ENCODE peak calls at places on chromosomes 11 and 22, in seven cellular contexts. One of them, this sample, is unnamed.

GRCh38 chr11:113553905-113554304 is 78.7 kb upstream of the DRD2 start:
- DNase-seq in RWPE1: no peak
- DNase-seq in RWPE2: no peak
- DNase-seq in CD4-positive, alpha-beta T cell: no peak
- DNase-seq in endothelial cell: peak; percentile 18
- DNase-seq in tibial artery: no peak
- DNase-seq in AG09309: no peak
- DNase-seq in this sample: no peak

GRCh38 chr11:7512525-7513209 is 1.1 kb upstream of the PPFIBP2 start:
- DNase-seq in AG09309: peak; percentile 33
- DNase-seq in RWPE1: no peak
- DNase-seq in RWPE2: no peak
- DNase-seq in endothelial cell: peak; percentile 14
- DNase-seq in tibial artery: peak; percentile 94
- DNase-seq in CD4-positive, alpha-beta T cell: no peak
- DNase-seq in this sample: peak; percentile 82

GRCh38 chr11:32698579-32698978 is 95.9 kb downstream of the CCDC73 start:
- DNase-seq in RWPE2: no peak
- DNase-seq in CD4-positive, alpha-beta T cell: no peak
- DNase-seq in RWPE1: no peak
- DNase-seq in endothelial cell: no peak
- DNase-seq in tibial artery: no peak
- DNase-seq in AG09309: no peak
- DNase-seq in this sample: no peak

GRCh38 chr22:19597399-19597735 is 73.2 kb upstream of the CLDN5 start:
- DNase-seq in AG09309: no peak
- DNase-seq in RWPE2: no peak
- DNase-seq in CD4-positive, alpha-beta T cell: peak; percentile 43
- DNase-seq in tibial artery: no peak
- DNase-seq in endothelial cell: no peak
- DNase-seq in RWPE1: no peak
- DNase-seq in this sample: no peak

GRCh38 chr11:93054279-93054678 is 84.8 kb downstream of the MTNR1B start:
- DNase-seq in endothelial cell: no peak
- DNase-seq in AG09309: no peak
- DNase-seq in tibial artery: no peak
- DNase-seq in RWPE1: peak; percentile 12
- DNase-seq in CD4-positive, alpha-beta T cell: no peak
- DNase-seq in RWPE2: no peak
- DNase-seq in this sample: no peak

GRCh38 chr11:100932474-100933100 is 197.0 kb downstream of the PGR start:
- DNase-seq in RWPE1: peak; percentile 12
- DNase-seq in RWPE2: no peak
- DNase-seq in AG09309: no peak
- DNase-seq in endothelial cell: no peak
- DNase-seq in tibial artery: no peak
- DNase-seq in CD4-positive, alpha-beta T cell: no peak
- DNase-seq in this sample: no peak

GRCh38 chr11:111736191-111736590 is 30.0 kb downstream of the PPP2R1B start:
- DNase-seq in endothelial cell: no peak
- DNase-seq in RWPE2: no peak
- DNase-seq in RWPE1: no peak
- DNase-seq in tibial artery: no peak
- DNase-seq in CD4-positive, alpha-beta T cell: no peak
- DNase-seq in AG09309: peak; percentile 39
- DNase-seq in this sample: peak; percentile 11

GRCh38 chr11:46238967-46239800 is 38.3 kb upstream of the CREB3L1 start:
- DNase-seq in RWPE2: peak; percentile 81
- DNase-seq in endothelial cell: peak; percentile 96
- DNase-seq in tibial artery: peak; percentile 90
- DNase-seq in RWPE1: peak; percentile 83
- DNase-seq in CD4-positive, alpha-beta T cell: peak; percentile 76
- DNase-seq in AG09309: peak; percentile 38
- DNase-seq in this sample: peak; percentile 71

GRCh38 chr11:111148116-111148515 is 97.4 kb upstream of the POU2AF2 start:
- DNase-seq in CD4-positive, alpha-beta T cell: no peak
- DNase-seq in AG09309: no peak
- DNase-seq in endothelial cell: no peak
- DNase-seq in RWPE2: no peak
- DNase-seq in RWPE1: no peak
- DNase-seq in tibial artery: no peak
- DNase-seq in this sample: no peak

GRCh38 chr11:118910309-118911112 is 15.2 kb downstream of the BCL9L start:
- DNase-seq in RWPE1: peak; percentile 77
- DNase-seq in tibial artery: peak; percentile 92
- DNase-seq in RWPE2: peak; percentile 90
- DNase-seq in CD4-positive, alpha-beta T cell: peak; percentile 60
- DNase-seq in endothelial cell: peak; percentile 67
- DNase-seq in AG09309: peak; percentile 91
- DNase-seq in this sample: peak; percentile 72

GRCh38 chr11:100861221-100861620 is 174.1 kb downstream of the ARHGAP42 start:
- DNase-seq in RWPE2: no peak
- DNase-seq in endothelial cell: no peak
- DNase-seq in CD4-positive, alpha-beta T cell: no peak
- DNase-seq in RWPE1: no peak
- DNase-seq in tibial artery: no peak
- DNase-seq in AG09309: no peak
- DNase-seq in this sample: no peak

GRCh38 chr22:32788884-32789624 is 12.5 kb upstream of the TIMP3 start:
- DNase-seq in endothelial cell: no peak
- DNase-seq in RWPE1: no peak
- DNase-seq in CD4-positive, alpha-beta T cell: no peak
- DNase-seq in RWPE2: no peak
- DNase-seq in AG09309: no peak
- DNase-seq in tibial artery: peak; percentile 71
- DNase-seq in this sample: no peak

GRCh38 chr11:68569357-68569756 is 108.8 kb downstream of the PPP6R3 start:
- DNase-seq in RWPE1: no peak
- DNase-seq in RWPE2: no peak
- DNase-seq in AG09309: no peak
- DNase-seq in tibial artery: no peak
- DNase-seq in endothelial cell: no peak
- DNase-seq in CD4-positive, alpha-beta T cell: no peak
- DNase-seq in this sample: no peak

GRCh38 chr11:36142439-36142838 is 146.8 kb downstream of the COMMD9 start:
- DNase-seq in CD4-positive, alpha-beta T cell: no peak
- DNase-seq in AG09309: no peak
- DNase-seq in RWPE1: no peak
- DNase-seq in tibial artery: no peak
- DNase-seq in RWPE2: no peak
- DNase-seq in endothelial cell: no peak
- DNase-seq in this sample: no peak

GRCh38 chr22:37999640-38000272 is 15.4 kb upstream of the SOX10 start:
- DNase-seq in RWPE2: peak; percentile 88
- DNase-seq in AG09309: no peak
- DNase-seq in RWPE1: peak; percentile 91
- DNase-seq in tibial artery: no peak
- DNase-seq in endothelial cell: no peak
- DNase-seq in CD4-positive, alpha-beta T cell: no peak
- DNase-seq in this sample: peak; percentile 95

GRCh38 chr11:10041337-10041736 is 252.7 kb downstream of the SBF2 start:
- DNase-seq in RWPE1: no peak
- DNase-seq in CD4-positive, alpha-beta T cell: no peak
- DNase-seq in tibial artery: no peak
- DNase-seq in endothelial cell: no peak
- DNase-seq in RWPE2: no peak
- DNase-seq in AG09309: no peak
- DNase-seq in this sample: no peak

GRCh38 chr11:57402188-57403066 is 12.0 kb upstream of the PRG2 start:
- DNase-seq in endothelial cell: no peak
- DNase-seq in CD4-positive, alpha-beta T cell: no peak
- DNase-seq in RWPE2: no peak
- DNase-seq in RWPE1: peak; percentile 47
- DNase-seq in AG09309: no peak
- DNase-seq in tibial artery: no peak
- DNase-seq in this sample: no peak

GRCh38 chr11:61294717-61295595 is at the start of gene VWCE:
- DNase-seq in endothelial cell: peak; percentile 80
- DNase-seq in RWPE2: no peak
- DNase-seq in CD4-positive, alpha-beta T cell: peak; percentile 49
- DNase-seq in AG09309: no peak
- DNase-seq in RWPE1: peak; percentile 45
- DNase-seq in tibial artery: peak; percentile 73
- DNase-seq in this sample: no peak

GRCh38 chr11:111393585-111393984 is 14.5 kb upstream of the POU2AF1 start:
- DNase-seq in endothelial cell: no peak
- DNase-seq in AG09309: no peak
- DNase-seq in CD4-positive, alpha-beta T cell: no peak
- DNase-seq in RWPE2: no peak
- DNase-seq in tibial artery: no peak
- DNase-seq in RWPE1: no peak
- DNase-seq in this sample: no peak

GRCh38 chr22:46918197-46918596 is 155.7 kb downstream of the TBC1D22A start:
- DNase-seq in AG09309: no peak
- DNase-seq in RWPE1: no peak
- DNase-seq in RWPE2: no peak
- DNase-seq in endothelial cell: no peak
- DNase-seq in tibial artery: no peak
- DNase-seq in CD4-positive, alpha-beta T cell: no peak
- DNase-seq in this sample: no peak

GRCh38 chr22:35596821-35597220 is 20.3 kb downstream of the MB start:
- DNase-seq in RWPE2: no peak
- DNase-seq in tibial artery: no peak
- DNase-seq in endothelial cell: no peak
- DNase-seq in CD4-positive, alpha-beta T cell: no peak
- DNase-seq in AG09309: no peak
- DNase-seq in RWPE1: no peak
- DNase-seq in this sample: peak; percentile 92

GRCh38 chr22:42644422-42645340 is 4.3 kb upstream of the ATP5MGL start:
- DNase-seq in CD4-positive, alpha-beta T cell: no peak
- DNase-seq in tibial artery: peak; percentile 88
- DNase-seq in RWPE2: no peak
- DNase-seq in RWPE1: no peak
- DNase-seq in endothelial cell: no peak
- DNase-seq in AG09309: no peak
- DNase-seq in this sample: no peak

GRCh38 chr22:33034753-33035152 is 23.4 kb downstream of the SYN3 start:
- DNase-seq in CD4-positive, alpha-beta T cell: no peak
- DNase-seq in AG09309: no peak
- DNase-seq in endothelial cell: no peak
- DNase-seq in RWPE1: no peak
- DNase-seq in tibial artery: no peak
- DNase-seq in RWPE2: no peak
- DNase-seq in this sample: no peak

DNA sequence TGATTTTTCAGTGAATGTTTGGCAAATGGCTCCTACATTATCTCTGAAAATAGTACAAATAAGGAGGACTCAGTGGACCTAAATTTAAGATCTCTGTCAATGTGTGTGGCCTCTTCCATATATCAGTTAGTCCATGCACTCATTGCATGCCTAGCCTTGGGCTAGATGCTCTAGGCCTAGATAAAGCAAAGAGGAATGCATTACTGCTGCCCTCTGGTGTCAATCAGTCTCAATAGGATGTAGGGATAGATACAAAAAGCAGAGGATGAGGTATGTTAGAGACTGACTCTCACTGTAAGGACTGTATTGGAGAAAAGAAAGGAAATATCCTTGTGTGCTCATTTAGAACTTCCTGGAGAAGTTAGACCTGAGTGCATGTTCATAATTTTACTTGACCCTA is 42.0 kb downstream of the MS4A2 start:
- DNase-seq in tibial artery: no peak
- DNase-seq in CD4-positive, alpha-beta T cell: no peak
- DNase-seq in AG09309: no peak
- DNase-seq in RWPE2: no peak
- DNase-seq in endothelial cell: peak; percentile 44
- DNase-seq in RWPE1: peak; percentile 35
- DNase-seq in this sample: no peak
- TF ChIP-seq CTCF in tibial artery: no peak
- TF ChIP-seq CTCF in CD4-positive, alpha-beta T cell: peak; percentile 22
- TF ChIP-seq CTCF in AG09309: peak; percentile 5
- TF ChIP-seq CTCF in RWPE2: peak; percentile 76
- TF ChIP-seq CTCF in endothelial cell: peak; percentile 19
- TF ChIP-seq CTCF in RWPE1: peak; percentile 17
- TF ChIP-seq CTCF in this sample: no peak

DNA sequence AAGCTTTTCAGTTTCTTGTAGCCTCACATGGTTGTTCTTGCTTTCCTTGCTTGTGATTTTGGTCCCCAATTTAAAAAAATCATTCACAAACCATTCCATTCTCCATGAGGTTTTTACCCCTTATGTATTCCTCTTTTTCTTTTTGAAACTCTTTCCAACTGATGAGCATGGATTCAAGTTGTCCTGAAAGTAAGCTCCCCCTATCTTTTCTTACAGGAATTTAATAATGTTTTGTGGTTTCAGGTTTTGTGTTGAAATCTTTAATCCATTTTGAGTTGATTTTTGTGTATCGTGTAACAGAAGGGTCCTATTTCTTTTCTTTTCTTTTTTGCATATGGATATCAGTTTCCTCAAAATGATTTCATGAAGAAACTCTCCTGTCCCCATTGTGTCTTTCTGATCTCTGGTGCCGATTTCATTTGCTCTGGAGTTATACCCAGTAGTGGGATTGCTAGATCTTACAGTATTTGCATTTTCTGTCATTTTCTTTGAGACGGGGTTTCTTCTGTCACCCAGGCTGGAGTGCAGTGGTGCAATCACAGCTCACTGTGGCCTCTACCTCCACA is 58.5 kb downstream of the LRRC74B start:
- DNase-seq in RWPE1: no peak
- DNase-seq in tibial artery: no peak
- DNase-seq in CD4-positive, alpha-beta T cell: no peak
- DNase-seq in endothelial cell: no peak
- DNase-seq in RWPE2: no peak
- DNase-seq in AG09309: no peak
- DNase-seq in this sample: no peak
- TF ChIP-seq CTCF in RWPE1: no peak
- TF ChIP-seq CTCF in tibial artery: no peak
- TF ChIP-seq CTCF in CD4-positive, alpha-beta T cell: no peak
- TF ChIP-seq CTCF in endothelial cell: no peak
- TF ChIP-seq CTCF in RWPE2: no peak
- TF ChIP-seq CTCF in AG09309: no peak
- TF ChIP-seq CTCF in this sample: no peak

GRCh38 chr11:65180877-65181568 is 705 bp upstream of the CAPN1 start:
- DNase-seq in CD4-positive, alpha-beta T cell: peak; percentile 45
- DNase-seq in RWPE1: peak; percentile 65
- DNase-seq in AG09309: no peak
- DNase-seq in tibial artery: peak; percentile 75
- DNase-seq in RWPE2: no peak
- DNase-seq in endothelial cell: peak; percentile 83
- DNase-seq in this sample: peak; percentile 27
- TF ChIP-seq CTCF in CD4-positive, alpha-beta T cell: peak; percentile 65
- TF ChIP-seq CTCF in RWPE1: peak; percentile 75
- TF ChIP-seq CTCF in AG09309: peak; percentile 45
- TF ChIP-seq CTCF in tibial artery: peak; percentile 53
- TF ChIP-seq CTCF in RWPE2: peak; percentile 74
- TF ChIP-seq CTCF in endothelial cell: peak; percentile 85
- TF ChIP-seq CTCF in this sample: peak; percentile 75

GRCh38 chr11:91263698-91264097 is 960.9 kb upstream of the FAT3 start:
- DNase-seq in CD4-positive, alpha-beta T cell: no peak
- DNase-seq in AG09309: no peak
- DNase-seq in endothelial cell: no peak
- DNase-seq in tibial artery: no peak
- DNase-seq in RWPE1: no peak
- DNase-seq in RWPE2: no peak
- DNase-seq in this sample: no peak

GRCh38 chr11:91257593-91258170 is 966.9 kb upstream of the FAT3 start:
- DNase-seq in tibial artery: no peak
- DNase-seq in RWPE1: no peak
- DNase-seq in AG09309: no peak
- DNase-seq in endothelial cell: no peak
- DNase-seq in RWPE2: no peak
- DNase-seq in CD4-positive, alpha-beta T cell: no peak
- DNase-seq in this sample: no peak

GRCh38 chr11:91265946-91266345 is 958.7 kb upstream of the FAT3 start:
- DNase-seq in tibial artery: no peak
- DNase-seq in RWPE1: no peak
- DNase-seq in RWPE2: no peak
- DNase-seq in CD4-positive, alpha-beta T cell: no peak
- DNase-seq in AG09309: no peak
- DNase-seq in endothelial cell: no peak
- DNase-seq in this sample: no peak

GRCh38 chr11:91261513-91261912 is 963.1 kb upstream of the FAT3 start:
- DNase-seq in endothelial cell: no peak
- DNase-seq in RWPE2: no peak
- DNase-seq in tibial artery: no peak
- DNase-seq in AG09309: no peak
- DNase-seq in RWPE1: no peak
- DNase-seq in CD4-positive, alpha-beta T cell: no peak
- DNase-seq in this sample: no peak
- TF ChIP-seq CTCF in endothelial cell: peak; percentile 31
- TF ChIP-seq CTCF in RWPE2: no peak
- TF ChIP-seq CTCF in tibial artery: no peak
- TF ChIP-seq CTCF in AG09309: no peak
- TF ChIP-seq CTCF in RWPE1: no peak
- TF ChIP-seq CTCF in CD4-positive, alpha-beta T cell: no peak
- TF ChIP-seq CTCF in this sample: no peak